ENCODE peak calls at places on chromosome X, in four cellular contexts. J is colonic mucosa, T is RWPE2, N is tibial nerve. S is an unnamed sample.

GRCh38 chrX:155611302-155611701 is 1.4 kb downstream of the TMLHE start:
- DNase-seq in J (no peak), T (no peak), N (no peak), S (no peak)

GRCh38 chrX:42976729-42977366 is 198.9 kb upstream of the PPP1R2C start:
- DNase-seq in J (peak), T (no peak), N (no peak), S (no peak)

GRCh38 chrX:21394792-21395191 is 20.6 kb downstream of the CNKSR2 start:
- DNase-seq in J (no peak), T (no peak), N (no peak), S (no peak)

GRCh38 chrX:121028419-121028818 is 19.0 kb upstream of the GLUD2 start:
- DNase-seq in J (no peak), T (no peak), N (no peak), S (no peak)

GRCh38 chrX:1385824-1386223 is 6.1 kb downstream of the SLC25A6 start:
- DNase-seq in J (no peak), T (peak), N (no peak), S (peak)

GRCh38 chrX:89021964-89022363 is 274.9 kb downstream of the CPXCR1 start:
- DNase-seq in J (no peak), T (no peak), N (no peak), S (no peak)

GRCh38 chrX:139049455-139049854 is 337.9 kb upstream of the FGF13 start:
- DNase-seq in J (no peak), T (no peak), N (no peak), S (no peak)

GRCh38 chrX:97629597-97629985 is 745.9 kb downstream of the RPA4 start:
- DNase-seq in J (no peak), T (no peak), N (no peak), S (no peak)

GRCh38 chrX:152170621-152171020 is 32.2 kb upstream of the MAGEA10 start:
- DNase-seq in J (no peak), T (no peak), N (no peak), S (no peak)

GRCh38 chrX:43998374-43998773 is 25.2 kb upstream of the NDP start:
- DNase-seq in J (no peak), T (no peak), N (no peak), S (no peak)

GRCh38 chrX:110316351-110317078 is 1.4 kb downstream of the AMMECR1 start:
- DNase-seq in J (no peak), T (no peak), N (no peak), S (no peak)

GRCh38 chrX:68588653-68589371 is 58.7 kb upstream of the STARD8 start:
- DNase-seq in J (no peak), T (no peak), N (no peak), S (no peak)

GRCh38 chrX:21658746-21659145 is 616 bp upstream of the KLHL34 start:
- DNase-seq in J (peak), T (no peak), N (no peak), S (no peak)

GRCh38 chrX:155888139-155888538 is 7.0 kb downstream of the VAMP7 start:
- DNase-seq in J (no peak), T (no peak), N (no peak), S (no peak)

GRCh38 chrX:41029332-41029731 is 55.9 kb upstream of the USP9X start:
- DNase-seq in J (no peak), T (no peak), N (no peak), S (no peak)

GRCh38 chrX:150872773-150873336 is 25.6 kb downstream of the CD99L2 start:
- DNase-seq in J (no peak), T (no peak), N (no peak), S (no peak)

GRCh38 chrX:37905436-37906147 is 58.2 kb upstream of the DYNLT3 start:
- DNase-seq in J (no peak), T (no peak), N (no peak), S (peak)
- TF ChIP-seq CTCF in J (no peak), T (no peak), N (no peak), S (peak)

DNA sequence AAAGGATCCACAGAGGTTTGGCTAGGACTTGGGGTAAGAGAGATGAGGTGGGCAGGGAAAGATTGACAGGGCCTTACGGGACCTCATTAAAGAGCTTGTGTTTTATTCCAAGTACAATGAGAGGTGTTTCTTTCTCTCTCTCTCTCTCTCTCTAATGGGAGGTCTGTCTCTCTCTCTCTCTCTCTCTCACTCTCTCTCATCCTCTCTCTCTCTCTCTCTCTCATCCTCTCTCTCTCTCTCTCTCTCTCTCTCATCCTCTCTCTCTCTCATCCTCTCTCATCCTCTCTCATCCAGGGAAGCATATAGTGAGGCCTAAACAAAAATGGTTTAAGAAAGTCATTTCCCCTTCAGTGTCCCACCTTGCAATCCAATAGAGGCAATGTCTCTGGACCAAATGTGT is 5.4 kb downstream of the JADE3 start:
- DNase-seq in J (no peak), T (no peak), N (no peak), S (no peak)
- TF ChIP-seq CTCF in J (no peak), T (no peak), N (no peak), S (no peak)

GRCh38 chrX:23505531-23506303 is 161.6 kb upstream of the PRDX4 start:
- DNase-seq in J (no peak), T (no peak), N (no peak), S (no peak)
- TF ChIP-seq CTCF in J (no peak), T (no peak), N (no peak), S (no peak)

DNA sequence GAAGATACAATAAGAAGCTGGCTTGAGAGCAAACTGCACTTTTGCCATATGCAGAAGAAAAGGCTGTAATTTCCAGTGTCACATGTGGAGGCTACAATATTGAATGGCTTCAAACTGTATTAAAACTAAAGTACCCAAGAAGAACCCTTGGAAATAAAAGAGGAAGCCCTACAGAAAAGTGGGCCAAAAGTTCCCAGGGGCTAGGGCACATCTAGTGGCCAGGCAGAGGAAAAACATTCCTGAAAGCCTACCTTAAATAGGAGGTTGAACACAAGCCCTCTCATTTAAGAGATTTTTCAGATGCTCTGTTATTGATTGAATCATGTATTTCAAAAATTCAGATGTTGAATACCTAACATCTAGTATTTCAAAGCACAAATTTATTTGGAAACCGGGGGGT is 40.6 kb upstream of the PRDX4 start:
- DNase-seq in J (no peak), T (no peak), N (no peak), S (no peak)
- TF ChIP-seq CTCF in J (no peak), T (no peak), N (no peak), S (peak)

GRCh38 chrX:7828594-7828993 is 14.4 kb upstream of the VCX start:
- DNase-seq in J (no peak), T (no peak), N (no peak), S (no peak)
- TF ChIP-seq CTCF in J (peak), T (no peak), N (no peak), S (peak)

GRCh38 chrX:54181196-54181953 is 1.7 kb downstream of the FAM120C start:
- DNase-seq in J (no peak), T (no peak), N (no peak), S (no peak)

GRCh38 chrX:54182864-54183613 is at the start of gene FAM120C:
- DNase-seq in J (peak), T (peak), N (peak), S (no peak)

GRCh38 chrX:54178100-54178940 is 4.7 kb downstream of the FAM120C start:
- DNase-seq in J (no peak), T (no peak), N (no peak), S (no peak)

GRCh38 chrX:54182194-54182863 is 725 bp downstream of the FAM120C start:
- DNase-seq in J (peak), T (peak), N (peak), S (no peak)

GRCh38 chrX:54180403-54180802 is 2.7 kb downstream of the FAM120C start:
- DNase-seq in J (no peak), T (no peak), N (no peak), S (no peak)
- TF ChIP-seq CTCF in J (no peak), T (no peak), N (no peak), S (no peak)